ENCODE peak calls at places on chromosomes 3 and 15, in nine cellular contexts. O is cardiac fibroblast, V is dermis blood vessel endothelial cell, A is mammary epithelial cell, H is type B pancreatic cell, M is DMS153, X is retina, C is GM04503, F is neural crest cell. Z is an unnamed sample.
A peak's percentile ranks its signal among the peaks of the same experiment; 100 is the strongest.

GRCh38 chr3:129702934-129703712 is 96.6 kb upstream of the PLXND1 start:
- DNase-seq in X (no peak), H (no peak), O (no peak), C (no peak), F (no peak), V (no peak), M (no peak), A (peak; percentile 47), Z (no peak)

GRCh38 chr3:20836801-20837200 is 650.8 kb upstream of the SGO1 start:
- DNase-seq in H (no peak), O (no peak), V (no peak), F (no peak), C (no peak), X (no peak), A (peak; percentile 56), M (no peak), Z (no peak)

GRCh38 chr15:77023576-77024272 is 28.8 kb downstream of the PSTPIP1 start:
- DNase-seq in O (no peak), M (no peak), F (no peak), V (no peak), X (no peak), C (no peak), A (no peak), H (peak; percentile 60), Z (no peak)

GRCh38 chr3:197882580-197882979 is 67.4 kb upstream of the RPL35A start:
- DNase-seq in H (no peak), A (no peak), M (no peak), V (no peak), O (no peak), C (no peak), F (no peak), X (no peak), Z (no peak)

GRCh38 chr3:16647668-16648067 is 42.4 kb upstream of the DAZL start:
- DNase-seq in C (no peak), H (no peak), O (no peak), M (no peak), X (no peak), V (no peak), F (no peak), A (no peak), Z (no peak)

GRCh38 chr3:137121704-137122314 is 164.0 kb downstream of the IL20RB start:
- DNase-seq in C (no peak), A (peak; percentile 26), M (peak; percentile 3), H (no peak), X (peak; percentile 42), O (peak; percentile 50), V (peak; percentile 74), F (peak; percentile 22), Z (peak; percentile 24)

GRCh38 chr3:138409171-138409570 is 25.2 kb upstream of the ESYT3 start:
- DNase-seq in M (no peak), X (no peak), A (no peak), O (no peak), C (no peak), H (no peak), V (no peak), F (no peak), Z (no peak)

GRCh38 chr15:69390575-69390974 is 23.6 kb upstream of the KIF23 start:
- DNase-seq in X (no peak), A (peak; percentile 81), V (no peak), M (no peak), H (no peak), F (no peak), O (peak; percentile 27), C (peak; percentile 68), Z (peak; percentile 50)

GRCh38 chr3:55579499-55579898 is 92.4 kb upstream of the WNT5A start:
- DNase-seq in X (no peak), H (no peak), M (no peak), V (no peak), O (no peak), C (no peak), F (no peak), A (no peak), Z (peak; percentile 86)

GRCh38 chr3:120416868-120417267 is 33.9 kb downstream of the FSTL1 start:
- DNase-seq in V (no peak), F (no peak), C (no peak), H (no peak), O (no peak), M (no peak), A (no peak), X (no peak), Z (no peak)

GRCh38 chr3:137217733-137218132 is 259.9 kb downstream of the IL20RB start:
- DNase-seq in A (no peak), M (no peak), X (no peak), F (peak; percentile 30), C (no peak), O (no peak), V (no peak), H (no peak), Z (no peak)

GRCh38 chr3:10945683-10946287 is 46.8 kb upstream of the SLC6A1 start:
- DNase-seq in H (peak; percentile 80), A (peak; percentile 33), V (peak; percentile 77), O (peak; percentile 55), C (no peak), F (peak; percentile 84), X (peak; percentile 87), M (no peak), Z (peak; percentile 24)

GRCh38 chr15:29821416-29822099 is 710 bp downstream of the TJP1 start:
- DNase-seq in X (peak; percentile 76), F (peak; percentile 53), M (peak; percentile 7), C (no peak), V (peak; percentile 91), O (peak; percentile 78), A (peak; percentile 90), H (peak; percentile 82), Z (peak; percentile 93)

GRCh38 chr3:60217156-60217911 is 1033.9 kb downstream of the FHIT start:
- DNase-seq in M (no peak), V (no peak), F (no peak), C (no peak), A (no peak), X (no peak), O (no peak), H (no peak), Z (no peak)

GRCh38 chr3:102106421-102107097 is 257.2 kb downstream of the NFKBIZ start:
- DNase-seq in A (peak; percentile 62), X (no peak), M (no peak), H (no peak), C (no peak), F (no peak), O (peak; percentile 37), V (peak; percentile 64), Z (no peak)

GRCh38 chr3:42492508-42493080 is 9.8 kb upstream of the VIPR1 start:
- DNase-seq in X (no peak), V (no peak), F (no peak), C (no peak), M (no peak), O (no peak), A (no peak), H (peak; percentile 39), Z (no peak)

GRCh38 chr3:37559461-37559860 is 302.2 kb upstream of the CTDSPL start:
- DNase-seq in O (peak; percentile 28), H (no peak), C (peak; percentile 11), X (no peak), F (no peak), M (peak; percentile 2), A (peak; percentile 9), V (peak; percentile 15), Z (no peak)

GRCh38 chr3:115790759-115791158 is 167.4 kb downstream of the GAP43 start:
- DNase-seq in O (peak; percentile 89), A (peak; percentile 96), C (no peak), V (peak; percentile 58), M (no peak), H (no peak), F (no peak), X (no peak), Z (peak; percentile 97)

GRCh38 chr15:70643783-70644125 is 119.6 kb downstream of the UACA start:
- DNase-seq in F (no peak), C (no peak), M (no peak), X (no peak), H (no peak), O (peak; percentile 35), V (no peak), A (no peak), Z (peak; percentile 11)

GRCh38 chr3:152621967-152622812 is 212.7 kb upstream of the P2RY1 start:
- DNase-seq in V (no peak), X (no peak), M (no peak), H (no peak), C (no peak), F (no peak), A (no peak), O (no peak), Z (no peak)

GRCh38 chr3:155890671-155891190 is 20.3 kb downstream of the GMPS start:
- DNase-seq in X (no peak), C (no peak), A (no peak), H (no peak), V (peak; percentile 68), O (peak; percentile 75), M (no peak), F (no peak), Z (peak; percentile 75)

GRCh38 chr3:90015688-90016356 is 908.4 kb downstream of the EPHA3 start:
- DNase-seq in V (no peak), H (no peak), F (no peak), M (no peak), C (peak; percentile 1), O (peak; percentile 96), A (peak; percentile 66), X (peak; percentile 14), Z (peak; percentile 82)

GRCh38 chr3:3189102-3189727 is 9.7 kb upstream of the CRBN start:
- DNase-seq in X (no peak), O (peak; percentile 57), H (no peak), C (peak; percentile 3), F (no peak), A (no peak), V (no peak), M (no peak), Z (peak; percentile 30)

GRCh38 chr3:64022451-64023186 is 675 bp downstream of the PSMD6 start:
- DNase-seq in X (no peak), O (no peak), C (no peak), H (no peak), A (peak; percentile 35), F (no peak), M (no peak), V (peak; percentile 63), Z (peak; percentile 38)

GRCh38 chr3:125055913-125056705 is at the start of gene HEG1:
- DNase-seq in V (peak; percentile 85), F (peak; percentile 65), A (peak; percentile 73), O (peak; percentile 93), C (peak; percentile 65), X (peak; percentile 74), H (peak; percentile 75), M (no peak), Z (peak; percentile 91)

GRCh38 chr3:143674100-143674968 is 173.9 kb downstream of the SLC9A9 start:
- DNase-seq in C (peak; percentile 19), M (peak; percentile 10), X (peak; percentile 82), V (peak; percentile 88), A (peak; percentile 59), F (peak; percentile 83), H (peak; percentile 73), O (peak; percentile 84), Z (peak; percentile 74)

GRCh38 chr15:51499379-51499976 is 123.1 kb downstream of the DMXL2 start:
- DNase-seq in M (no peak), F (no peak), H (no peak), C (no peak), A (peak; percentile 48), X (no peak), O (peak; percentile 57), V (peak; percentile 68), Z (peak; percentile 44)

GRCh38 chr3:174937488-174937887 is 78.4 kb downstream of the NAALADL2 start:
- DNase-seq in A (no peak), F (no peak), V (no peak), C (no peak), H (no peak), M (no peak), O (no peak), X (no peak), Z (peak; percentile 68)

GRCh38 chr15:22979069-22979698 is 984 bp downstream of the CYFIP1 start:
- DNase-seq in X (peak; percentile 88), V (peak; percentile 69), F (peak; percentile 50), O (peak; percentile 55), A (peak; percentile 60), C (no peak), M (no peak), H (peak; percentile 78), Z (peak; percentile 60)

GRCh38 chr3:159221335-159221734 is 419.5 kb downstream of the MFSD1 start:
- DNase-seq in F (no peak), M (no peak), A (no peak), V (no peak), H (no peak), C (no peak), O (no peak), X (no peak), Z (no peak)

GRCh38 chr3:13768453-13768852 is 111.4 kb downstream of the WNT7A start:
- DNase-seq in C (no peak), H (peak; percentile 62), F (no peak), V (no peak), M (no peak), A (no peak), O (no peak), X (no peak), Z (no peak)

Z was measured in mesenchymal stem cell.